ENCODE peak calls at places on chromosomes 4 and X, in seven cellular contexts. F, Y, Z, W, G, B and J are unnamed samples.

GRCh38 chrX:13763489-13763888 is 28.9 kb downstream of the OFD1 start:
- DNase-seq in B (no peak), W (no peak), Z (peak), Y (no peak), F (peak), G (no peak), J (no peak)

GRCh38 chr4:148061139-148061476 is 329.2 kb downstream of the ARHGAP10 start:
- DNase-seq in F (no peak), B (no peak), G (no peak), Y (no peak), Z (no peak), W (peak), J (no peak)

GRCh38 chr4:78059524-78059889 is 2.4 kb downstream of the FRAS1 start:
- DNase-seq in Z (peak), G (peak), B (peak), F (peak), W (peak), Y (peak), J (peak)

GRCh38 chrX:49221868-49222267 is 11.3 kb downstream of the CACNA1F start:
- DNase-seq in B (no peak), Y (no peak), F (no peak), G (no peak), Z (no peak), W (no peak), J (no peak)

GRCh38 chrX:115988825-115989224 is 181.7 kb upstream of the AGTR2 start:
- DNase-seq in G (no peak), F (no peak), Z (no peak), B (no peak), W (no peak), Y (no peak), J (no peak)

GRCh38 chr4:98448923-98449322 is 187.7 kb downstream of the RAP1GDS1 start:
- DNase-seq in W (peak), Y (peak), B (no peak), F (no peak), G (no peak), Z (no peak), J (no peak)

GRCh38 chr4:27318740-27319139 is 458.1 kb downstream of the STIM2 start:
- DNase-seq in G (peak), Y (peak), W (no peak), F (no peak), B (peak), Z (no peak), J (no peak)

GRCh38 chrX:115234220-115234557 is 293 bp upstream of the LRCH2 start:
- DNase-seq in Z (no peak), F (no peak), Y (no peak), B (no peak), W (no peak), G (no peak), J (no peak)

GRCh38 chr4:54937501-54937900 is 187.9 kb downstream of the KDR start:
- DNase-seq in F (no peak), Z (no peak), W (no peak), Y (no peak), G (no peak), B (no peak), J (no peak)

GRCh38 chrX:40877869-40878268 is 142.5 kb upstream of the MED14 start:
- DNase-seq in B (peak), F (no peak), W (peak), G (peak), Y (no peak), Z (no peak), J (no peak)

GRCh38 chr4:3816983-3817382 is 50.8 kb downstream of the ADRA2C start:
- DNase-seq in W (no peak), B (no peak), Z (no peak), G (no peak), F (no peak), Y (no peak), J (no peak)

GRCh38 chrX:154369453-154370299 is 4.8 kb downstream of the FLNA start:
- DNase-seq in W (peak), Z (peak), G (peak), Y (peak), F (no peak), B (peak), J (peak)

GRCh38 chrX:136627381-136627780 is 20.6 kb upstream of the CD40LG start:
- DNase-seq in W (peak), Y (no peak), B (no peak), G (no peak), F (no peak), Z (no peak), J (no peak)

GRCh38 chrX:120456973-120457372 is 12.1 kb downstream of the LAMP2 start:
- DNase-seq in Z (no peak), Y (no peak), B (peak), G (peak), F (no peak), W (peak), J (no peak)

GRCh38 chr4:8205241-8205707 is 6.2 kb downstream of the SH3TC1 start:
- DNase-seq in B (peak), F (no peak), Y (no peak), G (no peak), W (no peak), Z (no peak), J (no peak)

GRCh38 chr4:20422398-20422797 is 170.7 kb downstream of the SLIT2 start:
- DNase-seq in W (peak), B (peak), G (peak), Z (no peak), F (peak), Y (peak), J (peak)

GRCh38 chrX:16445166-16445752 is 204.7 kb upstream of the S100G start:
- DNase-seq in G (peak), B (peak), W (peak), Z (no peak), Y (peak), F (peak), J (peak)

GRCh38 chr4:63458010-63458409 is 951.2 kb downstream of the TECRL start:
- DNase-seq in W (no peak), B (no peak), Y (no peak), Z (no peak), G (no peak), F (no peak), J (no peak)

GRCh38 chrX:18291006-18291545 is 63.4 kb downstream of the SCML2 start:
- DNase-seq in Y (no peak), B (peak), G (peak), F (no peak), Z (no peak), W (no peak), J (no peak)

GRCh38 chr4:27176400-27176799 is 315.8 kb downstream of the STIM2 start:
- DNase-seq in B (peak), W (peak), Y (peak), G (peak), F (no peak), Z (peak), J (no peak)

GRCh38 chr4:40185830-40186664 is 10.8 kb upstream of the RHOH start:
- DNase-seq in F (no peak), Y (no peak), B (peak), G (peak), W (no peak), Z (no peak), J (no peak)

GRCh38 chrX:121642415-121642814 is 595.0 kb downstream of the GLUD2 start:
- DNase-seq in F (no peak), W (no peak), Z (no peak), B (no peak), Y (no peak), G (peak), J (no peak)

GRCh38 chrX:120560405-120560841 is 339 bp downstream of the CUL4B start:
- DNase-seq in Z (peak), F (peak), B (peak), G (peak), W (peak), Y (peak), J (peak)

GRCh38 chr4:16663722-16664121 is 234.7 kb downstream of the LDB2 start:
- DNase-seq in G (peak), Y (no peak), F (no peak), B (no peak), Z (no peak), W (no peak), J (no peak)

GRCh38 chr4:185966549-185966948 is 102.4 kb upstream of the TLR3 start:
- DNase-seq in G (no peak), F (no peak), B (no peak), W (no peak), Z (no peak), Y (no peak), J (no peak)

GRCh38 chr4:1371831-1372165 is 24.8 kb downstream of the UVSSA start:
- DNase-seq in Z (no peak), G (no peak), B (no peak), Y (no peak), W (no peak), F (no peak), J (no peak)

GRCh38 chr4:112770111-112770510 is 133.2 kb downstream of the LARP7 start:
- DNase-seq in Z (no peak), W (no peak), Y (no peak), B (no peak), G (no peak), F (no peak), J (no peak)

GRCh38 chr4:138851626-138852443 is 163.7 kb upstream of the NOCT start:
- DNase-seq in Y (no peak), B (peak), W (no peak), F (no peak), Z (no peak), G (no peak), J (no peak)

GRCh38 chr4:94507708-94508107 is 56.0 kb downstream of the PDLIM5 start:
- DNase-seq in W (peak), B (peak), G (peak), Z (no peak), F (no peak), Y (peak), J (peak)

GRCh38 chr4:81353861-81354260 is 117.8 kb downstream of the RASGEF1B start:
- DNase-seq in F (no peak), B (peak), W (no peak), Y (no peak), G (peak), Z (no peak), J (no peak)

GRCh38 chr4:68346461-68346860 is 3.4 kb downstream of the YTHDC1 start:
- DNase-seq in G (peak), Z (no peak), B (no peak), W (no peak), Y (no peak), F (no peak), J (peak)

GRCh38 chrX:122567911-122568310 is 616.2 kb upstream of the GRIA3 start:
- DNase-seq in W (no peak), B (no peak), F (no peak), Z (no peak), G (peak), Y (no peak), J (no peak)

GRCh38 chr4:143431526-143432257 is 81.8 kb upstream of the SMARCA5 start:
- DNase-seq in B (no peak), G (no peak), W (no peak), F (no peak), Y (no peak), Z (no peak), J (no peak)

GRCh38 chr4:174255790-174256189 is 27.7 kb downstream of the FBXO8 start:
- DNase-seq in B (peak), W (no peak), Y (no peak), G (peak), F (no peak), Z (no peak), J (no peak)

GRCh38 chr4:24736066-24736465 is 59.3 kb upstream of the SOD3 start:
- DNase-seq in G (peak), Z (no peak), F (no peak), B (peak), W (no peak), Y (peak), J (no peak)

GRCh38 chrX:139881130-139881529 is 51.7 kb downstream of the ATP11C start:
- DNase-seq in W (no peak), F (no peak), G (peak), B (peak), Z (no peak), Y (no peak), J (no peak)

DNA sequence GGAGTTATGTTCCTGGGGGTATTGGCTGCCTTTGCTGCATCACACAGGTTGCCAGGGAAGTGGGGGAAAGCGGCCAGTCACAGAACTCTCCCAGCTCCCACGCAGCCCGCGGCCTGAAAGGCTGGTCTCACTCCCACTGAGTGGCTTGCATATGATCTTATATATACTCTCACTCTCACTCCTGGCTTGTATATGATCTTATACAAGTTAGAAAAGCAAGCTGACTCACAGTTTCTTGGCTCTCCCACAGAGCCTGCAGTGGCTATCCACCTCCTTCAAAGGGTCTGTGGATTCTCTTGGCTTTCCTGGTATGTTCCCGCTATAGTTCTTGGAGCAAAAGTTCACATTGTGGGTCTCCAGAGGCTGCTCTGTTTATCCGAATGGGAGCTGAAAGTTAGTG is 833.5 kb upstream of the GALNTL6 start:
- DNase-seq in Y (no peak), W (no peak), G (peak), Z (peak), F (no peak), B (no peak), J (no peak)
- H3K4me3 ChIP-seq in Y (no peak), W (no peak), G (no peak), Z (no peak), F (no peak), B (no peak), J (no peak)

DNA sequence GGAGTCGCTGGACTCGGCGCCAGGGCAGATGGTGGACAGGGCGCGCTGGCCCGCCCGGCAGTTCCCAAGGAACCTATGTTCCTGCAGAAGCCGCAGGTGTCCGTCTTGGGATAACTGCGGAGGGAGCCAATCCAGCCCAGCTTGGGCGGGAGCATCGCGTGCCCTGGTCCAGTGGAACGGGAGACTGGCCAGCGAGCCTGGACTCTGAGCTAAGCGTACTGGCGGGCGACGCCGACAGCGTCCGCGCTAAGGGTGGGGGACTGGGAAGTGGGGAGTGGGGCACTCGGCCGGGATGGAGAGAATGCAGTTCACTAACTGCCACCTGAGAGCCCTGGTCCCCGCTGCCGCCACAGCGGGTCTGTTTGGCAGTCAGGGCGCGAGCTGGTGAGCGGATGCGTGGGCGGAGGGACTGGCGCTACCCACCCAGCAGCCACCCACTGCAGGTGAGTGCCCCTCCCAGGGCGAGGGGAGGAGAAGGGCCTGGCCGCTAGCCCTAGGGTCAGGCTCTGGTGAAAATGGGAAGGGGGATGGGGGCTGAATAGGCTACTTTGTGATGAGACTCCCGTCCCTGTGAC is 1.3 kb upstream of the MAMLD1 start:
- DNase-seq in Z (peak), F (no peak), Y (no peak), W (peak), G (no peak), B (peak), J (no peak)
- H3K4me3 ChIP-seq in Z (peak), F (peak), Y (peak), W (peak), G (peak), B (peak), J (peak)

GRCh38 chr4:115674485-115674884 is 561.1 kb upstream of the NDST4 start:
- DNase-seq in Y (no peak), Z (no peak), B (no peak), F (no peak), W (no peak), G (no peak), J (no peak)

GRCh38 chr4:115675721-115676120 is 562.3 kb upstream of the NDST4 start:
- DNase-seq in Y (no peak), W (no peak), F (no peak), B (no peak), Z (no peak), G (peak), J (no peak)

DNA sequence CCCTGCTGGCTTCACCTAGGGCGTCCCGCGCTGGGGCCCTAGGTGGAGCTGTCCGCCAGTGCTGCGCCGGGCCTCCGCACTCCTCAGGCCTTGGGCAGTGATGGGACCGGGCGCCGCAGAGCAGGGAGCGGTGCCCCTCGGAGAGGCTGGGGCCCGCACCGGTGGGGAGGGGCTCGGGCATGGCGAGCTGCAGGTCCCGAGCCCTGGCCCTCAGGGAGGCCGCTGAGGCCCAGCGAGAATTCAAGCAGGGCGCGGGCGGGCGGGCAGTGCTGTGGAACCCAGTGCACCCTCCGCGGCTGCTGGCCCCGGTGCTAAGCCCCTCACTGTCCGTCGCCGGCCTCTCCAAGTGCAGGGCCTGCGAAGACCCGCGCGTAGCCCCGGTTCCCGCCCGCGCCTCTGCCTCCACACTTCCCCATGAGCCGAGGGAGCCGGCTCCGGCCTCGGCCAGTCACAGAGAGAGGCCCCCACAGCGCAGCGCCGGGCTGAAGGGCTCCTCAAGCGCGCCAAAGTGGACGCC is 565.1 kb upstream of the NDST4 start:
- DNase-seq in F (no peak), Y (no peak), W (no peak), G (no peak), Z (no peak), B (no peak), J (no peak)
- H3K4me3 ChIP-seq in F (no peak), Y (no peak), W (no peak), G (no peak), Z (no peak), B (no peak), J (no peak)

DNA sequence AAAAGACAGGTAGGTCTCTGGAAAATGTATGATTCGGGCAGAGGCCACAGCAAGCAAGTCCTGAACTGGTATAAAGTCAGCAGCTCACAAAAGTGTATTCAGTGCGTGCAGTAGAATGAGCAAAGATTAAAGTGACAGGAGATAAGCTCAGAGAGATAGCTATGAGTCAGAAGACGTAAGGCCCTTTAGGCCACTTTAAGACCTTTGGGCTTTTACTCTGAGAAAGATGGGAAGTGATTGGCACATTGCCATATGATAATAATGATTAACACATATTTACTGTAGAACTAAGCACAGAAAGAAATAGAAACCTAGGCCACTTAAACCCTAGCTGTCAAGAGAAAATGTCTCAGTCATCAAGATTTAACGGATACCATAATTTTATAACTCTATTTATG is 51.7 kb downstream of the TBCK start:
- DNase-seq in G (no peak), Z (no peak), Y (no peak), W (no peak), F (no peak), B (peak), J (no peak)
- H3K4me3 ChIP-seq in G (no peak), Z (no peak), Y (no peak), W (no peak), F (no peak), B (no peak), J (no peak)

DNA sequence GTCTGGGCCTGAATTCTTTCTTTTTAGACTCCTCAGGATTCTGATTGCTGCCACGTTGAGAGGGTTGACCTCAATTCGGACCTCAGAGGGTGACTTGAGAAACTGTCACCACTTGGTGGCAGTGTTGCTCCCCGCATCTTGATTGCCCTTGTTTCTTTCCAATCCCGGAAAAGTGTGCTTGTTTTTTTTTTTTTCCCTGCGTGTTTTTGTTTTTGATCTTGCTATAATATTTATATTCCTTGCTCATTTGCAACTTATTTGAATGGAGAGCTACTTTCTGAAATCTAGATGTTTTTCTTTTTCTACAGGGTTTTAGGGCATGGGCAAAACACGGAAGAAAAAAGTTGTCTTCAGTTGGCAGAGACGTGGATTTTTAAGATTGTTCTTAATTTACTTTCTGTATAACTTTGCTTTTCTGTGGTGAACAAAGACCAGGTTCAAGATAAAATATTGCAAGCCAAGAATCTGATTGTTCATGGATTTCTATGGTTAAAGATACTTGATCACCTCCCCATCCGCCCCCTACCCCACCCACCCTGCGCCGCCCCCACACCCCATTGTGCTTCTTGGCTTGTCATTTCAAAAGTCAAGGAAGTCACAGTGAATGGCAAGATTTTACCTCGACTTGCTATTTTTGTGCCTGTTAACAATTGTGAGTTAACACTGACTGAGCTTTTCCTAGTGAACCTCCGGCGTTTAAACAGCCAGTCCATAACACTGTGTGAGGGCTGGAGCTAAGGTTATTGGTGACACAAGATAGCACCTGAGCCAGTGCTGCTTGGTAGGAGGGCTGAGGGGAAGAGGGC is 102.1 kb downstream of the PTTG2 start:
- DNase-seq in B (peak), Y (peak), W (peak), F (peak), G (peak), Z (peak), J (peak)
- H3K4me3 ChIP-seq in B (no peak), Y (no peak), W (peak), F (peak), G (peak), Z (peak), J (no peak)

DNA sequence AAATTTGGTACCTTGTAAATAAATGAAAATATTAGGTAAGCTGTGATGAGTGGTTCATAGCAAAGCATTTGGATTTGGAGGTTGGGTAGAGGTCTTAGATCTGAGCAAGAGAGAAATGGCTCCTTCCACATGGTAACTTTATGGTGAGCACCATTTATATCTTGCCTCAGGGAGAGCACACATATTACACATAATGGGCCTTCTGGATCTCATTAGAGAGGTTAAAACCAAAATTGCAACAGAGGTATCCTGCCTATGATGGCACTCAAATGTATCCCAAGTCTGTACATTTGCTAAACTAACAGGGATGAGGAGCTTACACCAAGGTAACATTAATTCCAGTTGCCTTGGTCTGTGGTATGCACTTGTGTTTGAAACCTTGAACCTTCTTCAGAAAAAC is 87.1 kb upstream of the PUDP start:
- DNase-seq in Z (no peak), Y (no peak), W (no peak), G (peak), F (no peak), B (no peak), J (no peak)
- H3K4me3 ChIP-seq in Z (no peak), Y (no peak), W (no peak), G (no peak), F (no peak), B (no peak), J (no peak)